ENCODE peak calls at places on chromosome 6, in nine cellular contexts. T is brain microvascular endothelial cell; P is coronary artery; Q is NCI-H82; N is COLO829; I is AG08395; Z is iPS-NIHi11; L is posterior cingulate gyrus; A is stimulated activated CD4-positive, alpha-beta T cell treated with anti-CD3 and anti-CD28 coated beads, TNF-alpha, amount 100 ng/mL, for 4 hours. R is an unnamed sample.
A peak's percentile ranks its signal among the peaks of the same experiment; 100 is the strongest.

GRCh38 chr6:85044336-85044735 is 279.9 kb upstream of the TBX18 start:
- DNase-seq in N (no peak), A (no peak), P (no peak), T (no peak), L (no peak), Q (no peak), I (peak; percentile 29), Z (no peak), R (no peak)

GRCh38 chr6:158645064-158646022 is 800 bp upstream of the DYNLT1 start:
- DNase-seq in Z (no peak), P (no peak), N (no peak), T (no peak), A (no peak), I (no peak), Q (peak; percentile 41), L (no peak), R (no peak)

GRCh38 chr6:34240329-34241248 is 3.9 kb downstream of the HMGA1 start:
- DNase-seq in Q (no peak), Z (no peak), L (no peak), A (no peak), P (peak; percentile 70), N (no peak), I (no peak), T (no peak), R (no peak)

GRCh38 chr6:138500867-138501446 is 1.7 kb upstream of the NHSL1 start:
- DNase-seq in I (no peak), L (no peak), P (no peak), Q (peak; percentile 75), T (no peak), N (no peak), A (no peak), Z (no peak), R (no peak)

GRCh38 chr6:128265706-128266105 is 254.7 kb downstream of the PTPRK start:
- DNase-seq in N (no peak), Q (no peak), I (no peak), T (no peak), L (no peak), Z (no peak), A (no peak), P (no peak), R (no peak)

GRCh38 chr6:27178001-27178730 is 69.3 kb upstream of the PRSS16 start:
- DNase-seq in A (no peak), T (peak; percentile 91), I (peak; percentile 50), L (no peak), Z (peak; percentile 17), Q (peak; percentile 60), P (peak; percentile 75), N (peak; percentile 39), R (peak; percentile 50)

GRCh38 chr6:85368631-85369030 is 81.3 kb upstream of the NT5E start:
- DNase-seq in Z (no peak), L (no peak), A (no peak), N (no peak), P (no peak), I (no peak), Q (no peak), T (no peak), R (no peak)

GRCh38 chr6:144347447-144347758 is 62.3 kb downstream of the UTRN start:
- DNase-seq in I (no peak), T (no peak), L (no peak), N (no peak), P (no peak), A (no peak), Q (no peak), Z (no peak), R (no peak)

GRCh38 chr6:141685416-141685815 is 447.3 kb upstream of the GJE1 start:
- DNase-seq in Z (no peak), A (no peak), N (no peak), P (no peak), L (no peak), T (no peak), I (no peak), Q (no peak), R (no peak)

GRCh38 chr6:19713411-19713810 is 123.8 kb upstream of the ID4 start:
- DNase-seq in I (no peak), T (peak; percentile 3), P (no peak), N (no peak), A (no peak), Z (no peak), L (no peak), Q (no peak), R (no peak)

GRCh38 chr6:2450546-2450945 is 205.1 kb upstream of the GMDS start:
- DNase-seq in N (no peak), A (no peak), L (no peak), P (no peak), T (no peak), I (no peak), Z (no peak), Q (peak; percentile 61), R (no peak)

GRCh38 chr6:130307752-130308361 is 58.0 kb upstream of the TMEM200A start:
- DNase-seq in I (peak; percentile 56), L (no peak), Q (no peak), A (no peak), N (no peak), P (no peak), T (peak; percentile 50), Z (no peak), R (no peak)

GRCh38 chr6:73585566-73586415 is 65.0 kb upstream of the EEF1A1 start:
- DNase-seq in I (peak; percentile 64), P (no peak), A (no peak), N (peak; percentile 63), T (peak; percentile 80), L (no peak), Q (peak; percentile 25), Z (no peak), R (peak; percentile 6)

GRCh38 chr6:125170376-125170775 is 16.8 kb downstream of the TPD52L1 start:
- DNase-seq in T (no peak), P (no peak), A (no peak), L (no peak), Z (no peak), N (no peak), Q (peak; percentile 7), I (peak; percentile 50), R (no peak)

GRCh38 chr6:157403684-157404051 is 22.7 kb downstream of the ZDHHC14 start:
- DNase-seq in P (no peak), A (no peak), L (no peak), Q (peak; percentile 77), T (no peak), N (no peak), I (no peak), Z (no peak), R (no peak)

GRCh38 chr6:23851551-23851950 is 274.5 kb upstream of the NRSN1 start:
- DNase-seq in N (no peak), Q (no peak), I (no peak), Z (no peak), A (no peak), T (no peak), P (no peak), L (no peak), R (no peak)

GRCh38 chr6:115120394-115120793 is 777.6 kb upstream of the HS3ST5 start:
- DNase-seq in L (no peak), I (no peak), N (no peak), A (no peak), Q (no peak), Z (no peak), P (no peak), T (no peak), R (no peak)

GRCh38 chr6:118542184-118542952 is 5.7 kb upstream of the PLN start:
- DNase-seq in T (peak; percentile 17), Q (no peak), P (no peak), Z (no peak), N (no peak), I (peak; percentile 68), L (no peak), A (no peak), R (no peak)

GRCh38 chr6:151350442-151351145 is 40.8 kb downstream of the ZBTB2 start:
- DNase-seq in I (no peak), Z (no peak), A (no peak), T (no peak), N (no peak), Q (no peak), P (no peak), L (no peak), R (peak; percentile 17)

GRCh38 chr6:20826378-20826777 is 292.1 kb downstream of the CDKAL1 start:
- DNase-seq in Q (no peak), Z (no peak), L (no peak), T (peak; percentile 79), N (peak; percentile 41), I (peak; percentile 25), A (no peak), P (no peak), R (no peak)

GRCh38 chr6:24432611-24433010 is 29.9 kb downstream of the MRS2 start:
- DNase-seq in T (no peak), L (peak; percentile 25), Q (no peak), I (no peak), A (no peak), Z (no peak), P (no peak), N (no peak), R (no peak)

GRCh38 chr6:53513519-53513966 is 31.4 kb downstream of the GCLC start:
- DNase-seq in Q (no peak), Z (no peak), P (no peak), N (no peak), A (no peak), T (no peak), L (no peak), I (no peak), R (no peak)

GRCh38 chr6:27814665-27815424 is 97.4 kb downstream of the OR2B2 start:
- DNase-seq in A (peak; percentile 55), N (peak; percentile 96), P (no peak), L (no peak), Z (peak; percentile 49), Q (peak; percentile 87), I (peak; percentile 87), T (peak; percentile 97), R (no peak)

GRCh38 chr6:33808781-33809180 is 5.0 kb upstream of the MLN start:
- DNase-seq in P (no peak), Q (peak; percentile 22), I (no peak), T (no peak), N (no peak), Z (no peak), A (no peak), L (no peak), R (no peak)

GRCh38 chr6:73074175-73074574 is 151.1 kb downstream of the KHDC1L start:
- DNase-seq in Q (no peak), I (peak; percentile 73), P (no peak), A (no peak), L (no peak), N (no peak), T (peak; percentile 40), Z (no peak), R (no peak)

GRCh38 chr6:117210279-117210678 is 55.1 kb upstream of the VGLL2 start:
- DNase-seq in Q (no peak), Z (no peak), P (no peak), A (no peak), I (no peak), T (no peak), L (no peak), N (no peak), R (no peak)

GRCh38 chr6:85576479-85576878 is 17.2 kb downstream of the SNX14 start:
- DNase-seq in T (no peak), I (no peak), A (no peak), L (no peak), Z (no peak), P (no peak), N (no peak), Q (peak; percentile 40), R (no peak)

GRCh38 chr6:37171141-37171969 is 1.4 kb downstream of the PIM1 start:
- DNase-seq in I (peak; percentile 35), A (peak; percentile 8), Q (peak; percentile 65), P (peak; percentile 82), Z (peak; percentile 10), T (peak; percentile 24), N (no peak), L (peak; percentile 41), R (peak; percentile 63)

GRCh38 chr6:131894735-131895424 is 56.3 kb downstream of the CCN2 start:
- DNase-seq in N (no peak), A (no peak), T (no peak), L (no peak), Q (no peak), Z (no peak), I (no peak), P (no peak), R (no peak)

GRCh38 chr6:25279748-25280616 is 808 bp downstream of the CARMIL1 start:
- DNase-seq in Q (peak; percentile 76), P (no peak), A (peak; percentile 1), L (no peak), I (no peak), Z (peak; percentile 70), N (no peak), T (no peak), R (no peak)

GRCh38 chr6:150177260-150178246 is 34.7 kb downstream of the PPP1R14C start:
- DNase-seq in I (peak; percentile 47), Z (no peak), T (peak; percentile 22), P (no peak), Q (no peak), L (no peak), N (no peak), A (no peak), R (no peak)